ENCODE peak calls at places on chromosomes 6 and 20, in seven cellular contexts. One of them, this sample, is unnamed.

GRCh38 chr6:154805288-154805911 is 72.2 kb downstream of the SCAF8 start:
- DNase-seq in prostate gland: no peak
- DNase-seq in left lung: no peak
- DNase-seq in right atrium auricular region: no peak
- DNase-seq in heart left ventricle: no peak
- DNase-seq in esophagus squamous epithelium: no peak
- DNase-seq in fibroblast of lung: peak; percentile 35
- DNase-seq in this sample: no peak

GRCh38 chr6:99589290-99589672 is 17.4 kb upstream of the PRDM13 start:
- DNase-seq in prostate gland: no peak
- DNase-seq in left lung: no peak
- DNase-seq in right atrium auricular region: no peak
- DNase-seq in heart left ventricle: no peak
- DNase-seq in esophagus squamous epithelium: no peak
- DNase-seq in fibroblast of lung: peak; percentile 16
- DNase-seq in this sample: no peak

GRCh38 chr20:56385130-56385529 is 6.9 kb downstream of the AURKA start:
- DNase-seq in prostate gland: no peak
- DNase-seq in left lung: no peak
- DNase-seq in right atrium auricular region: no peak
- DNase-seq in heart left ventricle: no peak
- DNase-seq in esophagus squamous epithelium: no peak
- DNase-seq in fibroblast of lung: no peak
- DNase-seq in this sample: no peak

GRCh38 chr6:21228411-21228810 is 365.1 kb upstream of the SOX4 start:
- DNase-seq in prostate gland: no peak
- DNase-seq in left lung: no peak
- DNase-seq in right atrium auricular region: no peak
- DNase-seq in heart left ventricle: no peak
- DNase-seq in esophagus squamous epithelium: no peak
- DNase-seq in fibroblast of lung: peak; percentile 48
- DNase-seq in this sample: no peak

GRCh38 chr20:58721951-58722371 is 29.4 kb downstream of the NPEPL1 start:
- DNase-seq in prostate gland: no peak
- DNase-seq in left lung: peak; percentile 34
- DNase-seq in right atrium auricular region: peak; percentile 60
- DNase-seq in heart left ventricle: peak; percentile 30
- DNase-seq in esophagus squamous epithelium: no peak
- DNase-seq in fibroblast of lung: no peak
- DNase-seq in this sample: no peak

GRCh38 chr6:132322398-132322797 is 78.9 kb downstream of the MOXD1 start:
- DNase-seq in prostate gland: no peak
- DNase-seq in left lung: no peak
- DNase-seq in right atrium auricular region: no peak
- DNase-seq in heart left ventricle: no peak
- DNase-seq in esophagus squamous epithelium: no peak
- DNase-seq in fibroblast of lung: peak; percentile 73
- DNase-seq in this sample: no peak

GRCh38 chr6:38517005-38517404 is 122.7 kb downstream of the BTBD9 start:
- DNase-seq in prostate gland: no peak
- DNase-seq in left lung: no peak
- DNase-seq in right atrium auricular region: no peak
- DNase-seq in heart left ventricle: no peak
- DNase-seq in esophagus squamous epithelium: no peak
- DNase-seq in fibroblast of lung: peak; percentile 31
- DNase-seq in this sample: no peak

GRCh38 chr20:61697666-61698597 is 367.7 kb downstream of the TAF4 start:
- DNase-seq in prostate gland: no peak
- DNase-seq in left lung: no peak
- DNase-seq in right atrium auricular region: no peak
- DNase-seq in heart left ventricle: no peak
- DNase-seq in esophagus squamous epithelium: no peak
- DNase-seq in fibroblast of lung: no peak
- DNase-seq in this sample: no peak

GRCh38 chr6:12572884-12573824 is 143.4 kb upstream of the PHACTR1 start:
- DNase-seq in prostate gland: no peak
- DNase-seq in left lung: no peak
- DNase-seq in right atrium auricular region: no peak
- DNase-seq in heart left ventricle: no peak
- DNase-seq in esophagus squamous epithelium: no peak
- DNase-seq in fibroblast of lung: peak; percentile 94
- DNase-seq in this sample: no peak

GRCh38 chr6:63526931-63527330 is 45.3 kb upstream of the LOC128125822 start:
- DNase-seq in prostate gland: no peak
- DNase-seq in left lung: no peak
- DNase-seq in right atrium auricular region: no peak
- DNase-seq in heart left ventricle: no peak
- DNase-seq in esophagus squamous epithelium: no peak
- DNase-seq in fibroblast of lung: no peak
- DNase-seq in this sample: no peak

GRCh38 chr6:2546941-2547716 is 203.6 kb downstream of the MYLK4 start:
- DNase-seq in prostate gland: no peak
- DNase-seq in left lung: no peak
- DNase-seq in right atrium auricular region: peak; percentile 40
- DNase-seq in heart left ventricle: no peak
- DNase-seq in esophagus squamous epithelium: no peak
- DNase-seq in fibroblast of lung: no peak
- DNase-seq in this sample: no peak

GRCh38 chr6:155274533-155274932 is 10.7 kb downstream of the CLDN20 start:
- DNase-seq in prostate gland: no peak
- DNase-seq in left lung: no peak
- DNase-seq in right atrium auricular region: no peak
- DNase-seq in heart left ventricle: no peak
- DNase-seq in esophagus squamous epithelium: no peak
- DNase-seq in fibroblast of lung: peak; percentile 80
- DNase-seq in this sample: no peak

GRCh38 chr6:129280719-129281118 is 397.8 kb downstream of the LAMA2 start:
- DNase-seq in prostate gland: no peak
- DNase-seq in left lung: no peak
- DNase-seq in right atrium auricular region: no peak
- DNase-seq in heart left ventricle: peak; percentile 29
- DNase-seq in esophagus squamous epithelium: no peak
- DNase-seq in fibroblast of lung: no peak
- DNase-seq in this sample: peak; percentile 37

GRCh38 chr6:44010411-44011349 is 116.6 kb downstream of the MRPL14 start:
- DNase-seq in prostate gland: no peak
- DNase-seq in left lung: no peak
- DNase-seq in right atrium auricular region: no peak
- DNase-seq in heart left ventricle: peak; percentile 86
- DNase-seq in esophagus squamous epithelium: no peak
- DNase-seq in fibroblast of lung: peak; percentile 99
- DNase-seq in this sample: no peak

GRCh38 chr6:23040899-23041298 is 471.5 kb downstream of the HDGFL1 start:
- DNase-seq in prostate gland: no peak
- DNase-seq in left lung: no peak
- DNase-seq in right atrium auricular region: no peak
- DNase-seq in heart left ventricle: no peak
- DNase-seq in esophagus squamous epithelium: no peak
- DNase-seq in fibroblast of lung: no peak
- DNase-seq in this sample: no peak

GRCh38 chr20:64025101-64025825 is 10.7 kb upstream of the C20orf204 start:
- DNase-seq in prostate gland: no peak
- DNase-seq in left lung: no peak
- DNase-seq in right atrium auricular region: no peak
- DNase-seq in heart left ventricle: no peak
- DNase-seq in esophagus squamous epithelium: no peak
- DNase-seq in fibroblast of lung: no peak
- DNase-seq in this sample: no peak

GRCh38 chr20:14761903-14762302 is 424.5 kb upstream of the FLRT3 start:
- DNase-seq in prostate gland: no peak
- DNase-seq in left lung: no peak
- DNase-seq in right atrium auricular region: no peak
- DNase-seq in heart left ventricle: no peak
- DNase-seq in esophagus squamous epithelium: no peak
- DNase-seq in fibroblast of lung: no peak
- DNase-seq in this sample: no peak

GRCh38 chr6:133041020-133041419 is 200.1 kb upstream of the EYA4 start:
- DNase-seq in prostate gland: no peak
- DNase-seq in left lung: no peak
- DNase-seq in right atrium auricular region: no peak
- DNase-seq in heart left ventricle: peak; percentile 33
- DNase-seq in esophagus squamous epithelium: no peak
- DNase-seq in fibroblast of lung: no peak
- DNase-seq in this sample: no peak

GRCh38 chr6:137767931-137768690 is 98.9 kb upstream of the TNFAIP3 start:
- DNase-seq in prostate gland: no peak
- DNase-seq in left lung: no peak
- DNase-seq in right atrium auricular region: no peak
- DNase-seq in heart left ventricle: no peak
- DNase-seq in esophagus squamous epithelium: no peak
- DNase-seq in fibroblast of lung: peak; percentile 62
- DNase-seq in this sample: no peak

GRCh38 chr20:38353298-38353697 is 7.0 kb downstream of the LBP start:
- DNase-seq in prostate gland: no peak
- DNase-seq in left lung: no peak
- DNase-seq in right atrium auricular region: no peak
- DNase-seq in heart left ventricle: no peak
- DNase-seq in esophagus squamous epithelium: no peak
- DNase-seq in fibroblast of lung: peak; percentile 17
- DNase-seq in this sample: no peak

GRCh38 chr6:43405354-43405753 is 22.0 kb upstream of the ABCC10 start:
- DNase-seq in prostate gland: no peak
- DNase-seq in left lung: no peak
- DNase-seq in right atrium auricular region: no peak
- DNase-seq in heart left ventricle: no peak
- DNase-seq in esophagus squamous epithelium: no peak
- DNase-seq in fibroblast of lung: peak; percentile 57
- DNase-seq in this sample: no peak

GRCh38 chr20:36255445-36255844 is 19.2 kb downstream of the AAR2 start:
- DNase-seq in prostate gland: no peak
- DNase-seq in left lung: no peak
- DNase-seq in right atrium auricular region: no peak
- DNase-seq in heart left ventricle: no peak
- DNase-seq in esophagus squamous epithelium: no peak
- DNase-seq in fibroblast of lung: no peak
- DNase-seq in this sample: no peak

GRCh38 chr6:86477510-86478166 is 459.7 kb upstream of the HTR1E start:
- DNase-seq in prostate gland: no peak
- DNase-seq in left lung: no peak
- DNase-seq in right atrium auricular region: no peak
- DNase-seq in heart left ventricle: no peak
- DNase-seq in esophagus squamous epithelium: no peak
- DNase-seq in fibroblast of lung: no peak
- DNase-seq in this sample: no peak

GRCh38 chr6:33826537-33826936 is 22.7 kb upstream of the MLN start:
- DNase-seq in prostate gland: no peak
- DNase-seq in left lung: no peak
- DNase-seq in right atrium auricular region: no peak
- DNase-seq in heart left ventricle: no peak
- DNase-seq in esophagus squamous epithelium: no peak
- DNase-seq in fibroblast of lung: no peak
- DNase-seq in this sample: no peak

GRCh38 chr20:41654884-41655283 is 36.7 kb upstream of the CHD6 start:
- DNase-seq in prostate gland: no peak
- DNase-seq in left lung: no peak
- DNase-seq in right atrium auricular region: no peak
- DNase-seq in heart left ventricle: no peak
- DNase-seq in esophagus squamous epithelium: no peak
- DNase-seq in fibroblast of lung: peak; percentile 7
- DNase-seq in this sample: no peak

GRCh38 chr20:45812157-45813005 is at the start of gene UBE2C:
- DNase-seq in prostate gland: peak; percentile 99
- DNase-seq in left lung: peak; percentile 97
- DNase-seq in right atrium auricular region: peak; percentile 100
- DNase-seq in heart left ventricle: peak; percentile 98
- DNase-seq in esophagus squamous epithelium: peak; percentile 84
- DNase-seq in fibroblast of lung: peak; percentile 100
- DNase-seq in this sample: peak; percentile 93

GRCh38 chr20:45810191-45810590 is 2.3 kb upstream of the UBE2C start:
- DNase-seq in prostate gland: no peak
- DNase-seq in left lung: no peak
- DNase-seq in right atrium auricular region: no peak
- DNase-seq in heart left ventricle: no peak
- DNase-seq in esophagus squamous epithelium: no peak
- DNase-seq in fibroblast of lung: no peak
- DNase-seq in this sample: no peak

GRCh38 chr20:45813489-45813888 is 1.0 kb downstream of the UBE2C start:
- DNase-seq in prostate gland: no peak
- DNase-seq in left lung: no peak
- DNase-seq in right atrium auricular region: no peak
- DNase-seq in heart left ventricle: no peak
- DNase-seq in esophagus squamous epithelium: no peak
- DNase-seq in fibroblast of lung: no peak
- DNase-seq in this sample: no peak

GRCh38 chr20:45814314-45814713 is 1.9 kb downstream of the UBE2C start:
- DNase-seq in prostate gland: no peak
- DNase-seq in left lung: no peak
- DNase-seq in right atrium auricular region: no peak
- DNase-seq in heart left ventricle: no peak
- DNase-seq in esophagus squamous epithelium: no peak
- DNase-seq in fibroblast of lung: no peak
- DNase-seq in this sample: no peak

DNA sequence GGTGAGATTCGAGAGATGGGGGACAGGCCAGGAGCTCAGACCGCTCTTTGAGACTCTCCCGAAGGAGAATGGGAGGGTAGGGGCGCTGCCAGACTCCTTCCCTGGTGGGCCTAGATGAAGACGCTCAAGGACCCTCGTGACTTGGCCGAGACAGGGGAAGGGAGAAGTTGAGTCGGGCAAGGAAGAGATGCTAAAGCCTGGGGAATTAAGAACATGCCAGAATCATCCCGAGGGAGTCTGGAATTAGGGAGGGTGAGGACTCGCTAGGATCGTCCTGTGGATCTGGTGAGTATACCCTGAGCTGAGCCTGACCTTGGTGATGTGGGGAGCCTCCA is 529 bp downstream of the UBE2C start:
- DNase-seq in prostate gland: no peak
- DNase-seq in left lung: no peak
- DNase-seq in right atrium auricular region: no peak
- DNase-seq in heart left ventricle: no peak
- DNase-seq in esophagus squamous epithelium: no peak
- DNase-seq in fibroblast of lung: no peak
- DNase-seq in this sample: no peak
- H3K27ac ChIP-seq in prostate gland: no peak overlapping the region
- H3K27ac ChIP-seq in left lung: no peak overlapping the region
- H3K27ac ChIP-seq in right atrium auricular region: no peak overlapping the region
- H3K27ac ChIP-seq in heart left ventricle: no peak overlapping the region
- H3K27ac ChIP-seq in esophagus squamous epithelium: peak overlapping the region; percentile 56
- H3K27ac ChIP-seq in fibroblast of lung: peak overlapping the region; percentile 77
- H3K27ac ChIP-seq in this sample: no peak overlapping the region

GRCh38 chr6:45437441-45437820 is 59.7 kb upstream of the SUPT3H start:
- DNase-seq in prostate gland: no peak
- DNase-seq in left lung: no peak
- DNase-seq in right atrium auricular region: no peak
- DNase-seq in heart left ventricle: no peak
- DNase-seq in esophagus squamous epithelium: no peak
- DNase-seq in fibroblast of lung: no peak
- DNase-seq in this sample: no peak
- H3K4me1 ChIP-seq in prostate gland: no peaks in the 10 kb centered on the region
- H3K4me1 ChIP-seq in left lung: peaks cover 58% of the 10 kb centered on the region
- H3K4me1 ChIP-seq in right atrium auricular region: peaks cover 11% of the 10 kb centered on the region
- H3K4me1 ChIP-seq in heart left ventricle: peaks cover 17% of the 10 kb centered on the region
- H3K4me1 ChIP-seq in esophagus squamous epithelium: peaks cover 69% of the 10 kb centered on the region
- H3K4me1 ChIP-seq in fibroblast of lung: peaks cover 39% of the 10 kb centered on the region
- H3K4me1 ChIP-seq in this sample: peaks cover 41% of the 10 kb centered on the region

GRCh38 chr6:107246249-107246971 is 131.1 kb upstream of the BEND3 start:
- DNase-seq in prostate gland: no peak
- DNase-seq in left lung: no peak
- DNase-seq in right atrium auricular region: no peak
- DNase-seq in heart left ventricle: no peak
- DNase-seq in esophagus squamous epithelium: no peak
- DNase-seq in fibroblast of lung: no peak
- DNase-seq in this sample: no peak
- H3K27ac ChIP-seq in prostate gland: peak overlapping the region; percentile 86
- H3K27ac ChIP-seq in left lung: peak overlapping the region; percentile 54
- H3K27ac ChIP-seq in right atrium auricular region: no peak overlapping the region
- H3K27ac ChIP-seq in heart left ventricle: no peak overlapping the region
- H3K27ac ChIP-seq in esophagus squamous epithelium: peak overlapping the region; percentile 73
- H3K27ac ChIP-seq in fibroblast of lung: no peak overlapping the region
- H3K27ac ChIP-seq in this sample: no peak overlapping the region

GRCh38 chr6:31586596-31586995 is 519 bp downstream of the LST1 start:
- DNase-seq in prostate gland: no peak
- DNase-seq in left lung: peak; percentile 62
- DNase-seq in right atrium auricular region: no peak
- DNase-seq in heart left ventricle: no peak
- DNase-seq in esophagus squamous epithelium: no peak
- DNase-seq in fibroblast of lung: no peak
- DNase-seq in this sample: no peak
- H3K4me1 ChIP-seq in prostate gland: no peaks in the 10 kb centered on the region
- H3K4me1 ChIP-seq in left lung: peaks cover 66% of the 10 kb centered on the region
- H3K4me1 ChIP-seq in right atrium auricular region: peaks cover 10% of the 10 kb centered on the region
- H3K4me1 ChIP-seq in heart left ventricle: peaks cover 12% of the 10 kb centered on the region
- H3K4me1 ChIP-seq in esophagus squamous epithelium: peaks cover 34% of the 10 kb centered on the region
- H3K4me1 ChIP-seq in fibroblast of lung: no peaks in the 10 kb centered on the region
- H3K4me1 ChIP-seq in this sample: peaks cover 65% of the 10 kb centered on the region